ENCODE peak calls at places on chromosomes 1 and 21, in four cellular contexts. W is GM23338, L is A673, H is fibroblast of the aortic adventitia. C is an unnamed sample.

GRCh38 chr1:67586596-67586995 is 98.4 kb upstream of the GADD45A start:
- DNase-seq in W (no peak), H (peak), L (no peak), C (no peak)

GRCh38 chr21:22128671-22129070 is 1130.5 kb downstream of the NCAM2 start:
- DNase-seq in H (no peak), W (no peak), L (no peak), C (no peak)

GRCh38 chr1:185441608-185442007 is 124.6 kb upstream of the IVNS1ABP start:
- DNase-seq in H (peak), W (no peak), L (peak), C (no peak)

GRCh38 chr1:55010194-55010886 is 11.6 kb downstream of the BSND start:
- DNase-seq in L (no peak), H (no peak), W (no peak), C (no peak)

GRCh38 chr1:172585348-172585747 is 52.4 kb downstream of the SUCO start:
- DNase-seq in W (no peak), L (peak), H (peak), C (no peak)

GRCh38 chr1:153678519-153679336 is at the start of gene NPR1:
- DNase-seq in L (peak), W (peak), H (peak), C (peak)

GRCh38 chr1:221776495-221777413 is 34.9 kb upstream of the DUSP10 start:
- DNase-seq in L (no peak), W (no peak), H (no peak), C (no peak)

GRCh38 chr1:168348146-168348709 is 67.6 kb downstream of the TBX19 start:
- DNase-seq in L (no peak), H (no peak), W (peak), C (no peak)

GRCh38 chr1:224358288-224358687 is 1.6 kb downstream of the CNIH4 start:
- DNase-seq in W (no peak), L (no peak), H (no peak), C (no peak)

GRCh38 chr1:33517596-33518250 is 45.3 kb downstream of the ZSCAN20 start:
- DNase-seq in H (peak), W (no peak), L (no peak), C (no peak)

GRCh38 chr1:215719569-215719968 is 152.5 kb downstream of the KCTD3 start:
- DNase-seq in H (no peak), L (no peak), W (no peak), C (no peak)

GRCh38 chr1:57464756-57465155 is 40.9 kb upstream of the DAB1 start:
- DNase-seq in H (no peak), W (no peak), L (no peak), C (no peak)

GRCh38 chr21:30340714-30341573 is 3.5 kb upstream of the KRTAP27-1 start:
- DNase-seq in W (peak), L (peak), H (peak), C (peak)

DNA sequence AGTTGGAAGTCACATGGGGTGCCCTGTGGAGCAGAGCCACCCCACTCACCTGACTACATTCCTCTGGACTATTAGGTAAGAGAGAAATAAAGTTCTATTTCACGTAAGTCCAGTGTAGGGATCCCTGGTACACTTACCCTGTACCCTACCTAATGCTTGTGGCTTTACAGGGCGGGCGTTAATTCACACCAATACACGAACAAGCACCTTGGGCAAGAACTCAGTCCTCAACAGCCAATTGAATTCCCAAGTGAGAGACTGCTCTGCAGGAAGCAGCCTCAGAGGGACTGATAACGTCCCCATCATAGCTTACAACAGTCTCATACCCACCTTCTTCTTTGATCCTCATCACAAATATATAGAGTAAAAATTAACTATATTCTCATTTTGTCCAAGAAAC is 112.4 kb upstream of the FGGY start:
- DNase-seq in L (no peak), W (no peak), H (no peak), C (no peak)
- TF ChIP-seq CTCF in L (no peak), W (no peak), H (no peak), C (no peak)

GRCh38 chr1:53618218-53619087 is 120.5 kb downstream of the GLIS1 start:
- DNase-seq in W (no peak), H (no peak), L (no peak), C (no peak)

GRCh38 chr1:53619088-53619810 is 119.7 kb downstream of the GLIS1 start:
- DNase-seq in H (no peak), W (no peak), L (no peak), C (no peak)

GRCh38 chr1:53621144-53621543 is 117.8 kb downstream of the GLIS1 start:
- DNase-seq in H (no peak), W (no peak), L (no peak), C (no peak)

GRCh38 chr1:53620620-53620957 is 118.4 kb downstream of the GLIS1 start:
- DNase-seq in W (no peak), H (no peak), L (no peak), C (no peak)

DNA sequence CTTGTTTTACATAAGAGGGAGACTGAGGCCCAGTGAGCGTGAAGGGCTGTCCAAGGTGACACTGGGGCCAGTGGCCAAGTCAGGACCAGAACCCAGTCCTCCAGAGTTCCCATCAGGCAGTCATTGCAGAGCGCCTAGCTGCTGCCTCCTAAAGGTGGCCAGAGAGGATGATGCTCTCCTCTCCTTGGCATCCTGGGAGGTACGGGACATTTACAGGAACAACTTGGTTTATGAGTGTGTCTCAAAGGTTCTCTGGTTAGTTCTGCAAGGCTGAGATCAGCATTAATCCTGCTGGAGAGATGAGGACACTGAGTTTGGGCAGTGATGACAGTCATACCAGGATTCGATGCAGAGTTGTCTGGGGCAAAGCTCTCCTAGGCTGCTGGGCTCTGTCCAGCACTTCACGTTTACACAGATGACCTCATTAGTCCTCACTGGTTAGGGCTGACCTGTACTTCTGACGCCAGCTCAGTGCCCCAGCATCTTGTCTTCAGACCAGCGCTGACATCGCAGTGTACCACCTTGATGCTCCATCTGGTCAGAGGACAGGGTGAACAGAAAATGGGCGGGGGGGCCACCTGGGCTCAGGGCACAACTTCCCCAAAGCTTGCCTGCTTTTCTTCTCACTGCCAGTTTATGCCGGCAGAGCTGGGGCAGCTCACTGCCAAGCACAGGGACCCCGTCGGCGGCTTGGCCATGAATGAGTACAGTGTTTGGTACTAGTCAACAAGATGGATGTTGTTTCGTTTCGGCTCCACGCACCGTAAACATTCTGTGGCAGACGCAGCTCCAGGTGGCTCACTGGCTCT is 118.9 kb downstream of the GLIS1 start:
- DNase-seq in H (no peak), W (no peak), L (no peak), C (no peak)
- H3K4me3 ChIP-seq in H (no peak), W (no peak), L (no peak), C (no peak)

DNA sequence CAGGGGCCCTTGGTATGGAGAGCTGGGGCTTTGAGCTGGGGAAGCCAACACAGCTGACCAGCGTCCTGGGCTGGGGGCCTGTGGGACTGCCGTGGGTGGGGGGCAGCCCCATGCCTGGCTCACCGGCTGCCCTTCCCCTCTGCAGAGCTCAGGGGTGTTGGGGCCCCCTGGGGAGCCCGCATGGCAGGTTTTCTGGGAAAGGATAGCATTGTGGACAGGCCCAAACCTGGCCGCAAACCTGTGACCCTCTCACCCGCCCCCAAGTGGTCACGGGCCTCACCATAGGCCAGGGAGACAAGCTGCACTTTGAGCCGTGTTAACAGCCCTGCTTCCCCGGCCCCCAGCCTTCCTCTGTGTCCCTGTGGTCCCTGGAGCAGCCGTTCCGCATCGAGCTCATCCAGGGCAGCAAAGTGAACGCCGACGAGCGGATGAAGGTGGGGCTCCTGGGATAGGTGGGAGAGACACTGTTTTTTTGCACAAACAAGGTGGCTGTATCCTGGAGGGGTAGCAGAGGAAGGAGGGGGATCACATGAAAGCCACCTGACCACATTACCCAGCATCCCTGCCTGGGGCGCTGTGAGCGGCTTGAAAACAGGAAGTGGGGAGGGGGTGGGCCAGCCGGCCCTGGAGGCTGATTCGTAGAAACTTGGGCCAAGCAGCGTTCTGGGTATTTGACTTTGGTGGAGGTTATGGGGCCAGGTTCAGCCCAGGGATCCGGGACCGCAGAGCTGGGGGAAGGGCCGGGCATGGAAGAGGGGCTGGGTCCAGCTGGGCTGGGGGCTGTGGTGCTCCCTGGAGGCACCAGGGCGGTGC is 65.9 kb downstream of the PIK3CD start:
- DNase-seq in W (peak), L (no peak), H (no peak), C (no peak)
- TF ChIP-seq CTCF in W (peak), L (no peak), H (no peak), C (no peak)

GRCh38 chr1:214439352-214440119 is 111.9 kb downstream of the PTPN14 start:
- DNase-seq in W (peak), L (peak), H (no peak), C (peak)
- H3K4me3 ChIP-seq in W (no peak), L (peak), H (no peak), C (peak)

GRCh38 chr1:167052389-167052788 is 37.8 kb downstream of the GPA33 start:
- DNase-seq in W (peak), L (peak), H (no peak), C (peak)
- TF ChIP-seq CTCF in W (peak), L (peak), H (peak), C (peak)

GRCh38 chr1:3879787-3880428 is 20.2 kb downstream of the C1orf174 start:
- DNase-seq in H (no peak), L (no peak), W (no peak), C (no peak)
- H3K4me3 ChIP-seq in H (no peak), L (no peak), W (no peak), C (no peak)

GRCh38 chr1:85074365-85074964 is 26.2 kb upstream of the MCOLN3 start:
- DNase-seq in H (no peak), L (no peak), W (no peak), C (no peak)

DNA sequence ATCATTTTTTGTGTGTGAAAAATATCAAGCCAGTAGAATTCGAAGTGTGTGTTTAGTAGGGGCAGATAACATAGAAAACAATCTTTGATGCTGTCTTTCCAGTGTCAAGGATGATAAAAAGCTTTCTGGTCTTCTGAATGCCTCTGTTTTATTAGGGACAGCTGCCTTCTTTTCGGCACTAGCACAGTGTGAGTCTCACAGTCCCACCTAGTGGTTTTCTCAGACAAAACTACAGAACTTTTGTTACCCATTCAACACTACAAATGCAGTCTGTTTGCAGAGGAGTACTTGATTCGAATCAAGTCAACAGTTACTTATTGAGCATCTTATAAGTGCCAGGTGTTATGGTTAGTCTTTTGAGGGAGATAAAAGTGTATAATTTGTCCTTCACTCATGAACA is 30.6 kb upstream of the MCOLN3 start:
- DNase-seq in W (peak), L (peak), H (peak), C (no peak)
- TF ChIP-seq CTCF in W (peak), L (peak), H (peak), C (no peak)